ENCODE peak calls at places on chromosomes 6 and 20, in five cellular contexts. One of them, this sample, is unnamed.
A peak's percentile ranks its signal among the peaks of the same experiment; 100 is the strongest.

GRCh38 chr6:56742122-56742791 is 99.6 kb upstream of the DST start:
- DNase-seq in non-pigmented ciliary epithelial cell: no peak
- DNase-seq in caudate nucleus: no peak
- DNase-seq in naive thymus-derived CD4-positive, alpha-beta T cell: no peak
- DNase-seq in ELR: no peak
- DNase-seq in this sample: no peak

GRCh38 chr20:49541733-49542513 is 26.0 kb downstream of the PTGIS start:
- DNase-seq in non-pigmented ciliary epithelial cell: no peak
- DNase-seq in caudate nucleus: peak; percentile 23
- DNase-seq in naive thymus-derived CD4-positive, alpha-beta T cell: peak; percentile 10
- DNase-seq in ELR: peak; percentile 87
- DNase-seq in this sample: peak; percentile 66

GRCh38 chr6:73538116-73538779 is 17.4 kb upstream of the EEF1A1 start:
- DNase-seq in non-pigmented ciliary epithelial cell: no peak
- DNase-seq in caudate nucleus: no peak
- DNase-seq in naive thymus-derived CD4-positive, alpha-beta T cell: no peak
- DNase-seq in ELR: no peak
- DNase-seq in this sample: no peak

GRCh38 chr6:15978426-15978825 is 150.5 kb upstream of the MYLIP start:
- DNase-seq in non-pigmented ciliary epithelial cell: no peak
- DNase-seq in caudate nucleus: no peak
- DNase-seq in naive thymus-derived CD4-positive, alpha-beta T cell: no peak
- DNase-seq in ELR: no peak
- DNase-seq in this sample: no peak

GRCh38 chr6:110415297-110415916 is at the start of gene DDO:
- DNase-seq in non-pigmented ciliary epithelial cell: no peak
- DNase-seq in caudate nucleus: peak; percentile 72
- DNase-seq in naive thymus-derived CD4-positive, alpha-beta T cell: no peak
- DNase-seq in ELR: peak; percentile 49
- DNase-seq in this sample: no peak

GRCh38 chr6:145457556-145457955 is 277.8 kb downstream of the EPM2A start:
- DNase-seq in non-pigmented ciliary epithelial cell: no peak
- DNase-seq in caudate nucleus: no peak
- DNase-seq in naive thymus-derived CD4-positive, alpha-beta T cell: no peak
- DNase-seq in ELR: no peak
- DNase-seq in this sample: no peak

GRCh38 chr6:51467231-51467952 is 620.0 kb downstream of the PKHD1 start:
- DNase-seq in non-pigmented ciliary epithelial cell: no peak
- DNase-seq in caudate nucleus: no peak
- DNase-seq in naive thymus-derived CD4-positive, alpha-beta T cell: no peak
- DNase-seq in ELR: no peak
- DNase-seq in this sample: no peak

GRCh38 chr6:134896881-134897280 is 53.0 kb downstream of the ALDH8A1 start:
- DNase-seq in non-pigmented ciliary epithelial cell: no peak
- DNase-seq in caudate nucleus: no peak
- DNase-seq in naive thymus-derived CD4-positive, alpha-beta T cell: no peak
- DNase-seq in ELR: no peak
- DNase-seq in this sample: no peak

GRCh38 chr20:49790077-49790798 is 22.4 kb upstream of the SLC9A8 start:
- DNase-seq in non-pigmented ciliary epithelial cell: no peak
- DNase-seq in caudate nucleus: no peak
- DNase-seq in naive thymus-derived CD4-positive, alpha-beta T cell: no peak
- DNase-seq in ELR: peak; percentile 91
- DNase-seq in this sample: no peak

GRCh38 chr6:81890846-81891245 is 138.4 kb upstream of the TENT5A start:
- DNase-seq in non-pigmented ciliary epithelial cell: peak; percentile 57
- DNase-seq in caudate nucleus: no peak
- DNase-seq in naive thymus-derived CD4-positive, alpha-beta T cell: no peak
- DNase-seq in ELR: peak; percentile 86
- DNase-seq in this sample: no peak

GRCh38 chr6:112337209-112337638 is 9.9 kb upstream of the RFPL4B start:
- DNase-seq in non-pigmented ciliary epithelial cell: no peak
- DNase-seq in caudate nucleus: peak; percentile 55
- DNase-seq in naive thymus-derived CD4-positive, alpha-beta T cell: no peak
- DNase-seq in ELR: peak; percentile 84
- DNase-seq in this sample: peak; percentile 86

GRCh38 chr6:25788305-25788922 is 33.9 kb downstream of the SLC17A4 start:
- DNase-seq in non-pigmented ciliary epithelial cell: peak; percentile 2
- DNase-seq in caudate nucleus: no peak
- DNase-seq in naive thymus-derived CD4-positive, alpha-beta T cell: peak; percentile 21
- DNase-seq in ELR: peak; percentile 66
- DNase-seq in this sample: peak; percentile 60

GRCh38 chr20:20733943-20734342 is 21.5 kb upstream of the RALGAPA2 start:
- DNase-seq in non-pigmented ciliary epithelial cell: no peak
- DNase-seq in caudate nucleus: no peak
- DNase-seq in naive thymus-derived CD4-positive, alpha-beta T cell: no peak
- DNase-seq in ELR: no peak
- DNase-seq in this sample: no peak

This sample was measured in HEK293T.